ENCODE peak calls at places on chromosome 22, in five cellular contexts. H is HAP-1, J is mammary epithelial cell, X is Caco-2, Q is lung. Y is an unnamed sample.

GRCh38 chr22:35072939-35073338 is 7.0 kb downstream of the ISX start:
- DNase-seq in H (no peak), J (peak; percentile 68), X (no peak), Q (no peak), Y (no peak)

GRCh38 chr22:41256254-41256897 is 15.6 kb upstream of the CHADL start:
- DNase-seq in H (no peak), J (peak; percentile 81), X (no peak), Q (no peak), Y (no peak)

GRCh38 chr22:21978564-21979386 is 3.8 kb downstream of the TOP3B start:
- DNase-seq in H (no peak), J (no peak), X (no peak), Q (no peak), Y (no peak)

GRCh38 chr22:37560682-37561208 is 465 bp downstream of the CDC42EP1 start:
- DNase-seq in H (peak; percentile 52), J (no peak), X (peak; percentile 59), Q (no peak), Y (peak; percentile 77)

GRCh38 chr22:25745341-25746011 is 3.5 kb downstream of the MYO18B start:
- DNase-seq in H (no peak), J (peak; percentile 66), X (no peak), Q (no peak), Y (no peak)

GRCh38 chr22:35711336-35711735 is 6.3 kb upstream of the APOL5 start:
- DNase-seq in H (no peak), J (no peak), X (no peak), Q (no peak), Y (no peak)

GRCh38 chr22:17131686-17132085 is 10.5 kb upstream of the TMEM121B start:
- DNase-seq in H (no peak), J (no peak), X (peak; percentile 10), Q (no peak), Y (no peak)

GRCh38 chr22:22951035-22951434 is 63.4 kb downstream of the IGLL5 start:
- DNase-seq in H (no peak), J (no peak), X (no peak), Q (no peak), Y (no peak)

GRCh38 chr22:36368359-36368983 is 19.3 kb downstream of the MYH9 start:
- DNase-seq in H (peak; percentile 80), J (peak; percentile 77), X (peak; percentile 82), Q (no peak), Y (no peak)

GRCh38 chr22:38416621-38417251 is 38.3 kb downstream of the KCNJ4 start:
- DNase-seq in H (no peak), J (no peak), X (peak; percentile 12), Q (no peak), Y (no peak)

GRCh38 chr22:50084570-50084969 is 656 bp downstream of the MLC1 start:
- DNase-seq in H (no peak), J (no peak), X (no peak), Q (no peak), Y (no peak)

GRCh38 chr22:50084085-50084484 is 1.1 kb downstream of the MLC1 start:
- DNase-seq in H (no peak), J (no peak), X (no peak), Q (no peak), Y (no peak)

GRCh38 chr22:50082961-50083461 is 2.2 kb downstream of the MLC1 start:
- DNase-seq in H (no peak), J (peak; percentile 49), X (peak; percentile 91), Q (no peak), Y (no peak)

GRCh38 chr22:50082197-50082715 is 3.0 kb downstream of the MLC1 start:
- DNase-seq in H (no peak), J (no peak), X (no peak), Q (no peak), Y (no peak)

DNA sequence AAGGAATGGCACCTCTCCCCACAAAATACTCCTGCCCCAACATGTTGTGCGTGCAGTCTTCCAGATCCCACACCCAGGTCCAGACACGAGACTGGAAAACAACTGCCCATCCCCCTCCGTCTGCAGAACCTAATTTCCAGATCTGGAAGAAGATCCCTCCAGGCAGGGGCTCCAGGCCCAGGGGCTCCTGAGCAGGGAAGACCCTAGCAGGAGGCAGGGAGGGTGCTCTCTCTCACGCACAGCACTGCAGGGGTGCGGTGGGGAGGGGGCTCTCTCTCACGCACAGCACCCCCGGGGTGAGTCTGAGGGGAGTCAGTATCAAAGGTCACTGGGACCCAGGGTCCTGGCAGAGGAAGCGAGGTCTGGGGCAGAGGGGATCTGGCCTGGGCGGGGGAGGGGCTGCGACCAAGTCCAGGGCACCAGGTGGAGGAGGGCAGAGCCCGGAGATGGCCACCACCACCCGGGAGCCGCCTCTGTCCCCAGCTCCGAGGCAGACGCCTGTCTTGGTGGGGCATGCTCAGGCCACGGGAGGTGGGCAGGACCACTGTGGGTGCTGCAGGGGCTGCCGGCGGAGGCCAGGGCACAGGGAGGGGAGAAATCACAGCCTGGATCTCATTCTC is 1.7 kb downstream of the MLC1 start:
- DNase-seq in H (no peak), J (no peak), X (no peak), Q (no peak), Y (no peak)
- H3K4me3 ChIP-seq in H (no peak overlapping the region), J (no peak overlapping the region), X (peak overlapping the region; percentile 23), Q (no peak overlapping the region), Y (no peak overlapping the region)

GRCh38 chr22:49800408-49801238 is 27.1 kb downstream of the BRD1 start:
- DNase-seq in H (no peak), J (no peak), X (no peak), Q (no peak), Y (no peak)
- H3K9me3 ChIP-seq in H (no peaks in the 10 kb centered on the region), J (no peaks in the 10 kb centered on the region), X (no peaks in the 10 kb centered on the region), Q (no peaks in the 10 kb centered on the region), Y (no peaks in the 10 kb centered on the region)

DNA sequence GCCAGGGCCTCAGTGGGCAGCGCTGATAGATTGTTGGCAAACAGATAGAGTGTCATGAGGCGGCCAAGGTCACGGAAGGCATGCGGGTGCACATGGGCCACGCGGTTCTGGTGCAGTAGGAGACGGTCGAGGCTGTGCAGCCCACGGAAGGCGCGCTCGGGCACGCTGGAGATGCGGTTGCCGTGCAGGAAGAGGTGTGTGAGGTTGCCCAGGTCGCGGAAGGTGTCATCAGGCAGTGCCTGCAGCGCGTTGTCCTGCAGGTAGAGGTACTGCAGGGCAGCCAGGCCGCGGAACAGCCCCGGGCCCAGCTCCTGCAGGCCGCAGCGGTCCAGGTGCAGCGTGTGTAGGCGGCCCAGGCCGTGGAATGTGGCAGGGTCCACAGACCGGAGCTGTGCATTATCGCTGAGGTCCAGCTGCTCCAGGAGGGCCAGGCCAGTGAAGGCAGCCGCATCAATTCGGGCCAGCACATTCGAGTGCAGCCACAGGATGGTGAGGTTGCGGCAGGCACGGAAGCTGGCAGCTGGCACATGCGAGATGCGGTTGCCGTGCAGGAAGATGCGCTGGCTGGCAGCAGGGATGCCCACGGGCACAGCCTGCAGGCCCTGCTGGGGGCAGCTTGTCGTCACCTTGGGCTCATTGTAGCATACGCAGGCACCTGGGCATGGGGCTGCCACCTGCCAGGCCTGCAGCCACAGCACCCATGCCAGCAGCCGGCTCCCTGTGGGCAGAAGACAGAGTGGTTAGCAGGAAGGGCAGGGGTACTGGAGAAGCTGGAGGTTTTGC is 25.5 kb downstream of the RTN4R start:
- DNase-seq in H (no peak), J (no peak), X (no peak), Q (no peak), Y (no peak)
- H3K4me1 ChIP-seq in H (no peaks in the 10 kb centered on the region), J (peaks cover 32% of the 10 kb centered on the region), X (peaks cover 4% of the 10 kb centered on the region), Q (peaks cover 4% of the 10 kb centered on the region), Y (peaks cover 2% of the 10 kb centered on the region)

GRCh38 chr22:30291334-30291892 is 2.1 kb upstream of the CASTOR1 start:
- DNase-seq in H (no peak), J (no peak), X (no peak), Q (no peak), Y (no peak)

GRCh38 chr22:30289126-30289979 is at the start of gene CASTOR1:
- DNase-seq in H (peak; percentile 100), J (peak; percentile 97), X (peak; percentile 98), Q (peak; percentile 99), Y (peak; percentile 97)

GRCh38 chr22:30289980-30290313 is 642 bp upstream of the CASTOR1 start:
- DNase-seq in H (no peak), J (no peak), X (no peak), Q (no peak), Y (no peak)

GRCh38 chr22:30290679-30291333 is 1.5 kb upstream of the CASTOR1 start:
- DNase-seq in H (peak; percentile 59), J (peak; percentile 77), X (no peak), Q (peak; percentile 92), Y (peak; percentile 85)

DNA sequence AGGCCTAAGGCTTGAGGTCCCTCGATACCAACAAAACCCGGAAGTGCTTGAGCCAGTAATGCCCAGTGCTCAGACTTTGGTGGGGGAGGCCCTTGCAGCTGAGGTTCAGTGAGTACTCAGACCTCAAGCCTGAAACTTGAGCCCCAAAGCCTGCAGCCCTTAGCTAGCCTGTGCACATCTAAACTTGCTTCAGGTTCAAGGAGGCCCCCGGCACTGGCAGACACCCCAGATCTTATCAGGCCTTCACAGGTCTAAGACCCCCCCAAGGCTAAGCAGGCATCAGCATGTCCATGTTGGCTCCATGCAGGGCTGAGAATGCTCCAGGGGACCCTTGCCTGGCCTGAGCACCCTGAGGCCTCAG is 993 bp upstream of the CASTOR1 start:
- DNase-seq in H (no peak), J (no peak), X (no peak), Q (no peak), Y (peak; percentile 74)
- H3K4me3 ChIP-seq in H (peak overlapping the region; percentile 60), J (no peak overlapping the region), X (no peak overlapping the region), Q (no peak overlapping the region), Y (no peak overlapping the region)

DNA sequence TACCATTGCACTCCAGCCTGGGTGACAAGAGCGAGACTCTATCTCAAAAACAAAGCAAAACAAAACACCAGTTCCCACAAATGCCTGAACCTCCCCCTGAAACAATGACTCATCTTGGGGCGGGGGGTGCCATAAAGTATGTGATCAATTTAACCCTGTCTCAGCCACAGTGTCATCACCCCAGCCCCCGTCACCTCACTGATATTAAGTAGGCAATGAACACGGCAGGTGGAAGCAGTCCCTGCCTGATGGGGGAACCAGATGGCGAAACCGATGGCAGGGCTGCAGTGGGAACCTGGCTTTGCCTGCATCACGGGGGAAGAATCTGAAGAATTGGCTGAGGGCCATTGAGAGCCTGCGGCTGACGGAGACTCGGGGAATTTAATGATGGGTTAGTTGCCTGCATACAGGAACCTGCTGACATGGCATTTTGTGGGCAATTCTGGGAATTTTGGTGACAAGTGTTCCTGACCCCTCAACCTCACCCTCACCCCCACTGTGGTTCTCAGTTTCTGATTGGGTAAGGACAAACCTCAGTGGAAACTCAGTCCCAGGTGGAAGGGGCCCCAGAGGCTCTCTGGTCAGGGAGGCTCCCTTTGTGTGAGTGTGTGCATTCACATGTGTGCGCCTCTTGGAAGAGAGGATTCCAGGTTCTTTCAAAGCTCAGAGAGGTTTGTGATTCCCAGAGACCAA is 39.1 kb upstream of the SHISAL1 start:
- DNase-seq in H (peak; percentile 35), J (peak; percentile 92), X (peak; percentile 63), Q (no peak), Y (peak; percentile 3)
- H3K9me3 ChIP-seq in H (no peaks in the 10 kb centered on the region), J (no peaks in the 10 kb centered on the region), X (no peaks in the 10 kb centered on the region), Q (no peaks in the 10 kb centered on the region), Y (no peaks in the 10 kb centered on the region)

Y was measured in pancreas.